ENCODE peak calls at places on chromosomes 4 and X, in nine cellular contexts. A is fibroblast of mammary gland, N is left lung, W is uterus, B is mammary epithelial cell, Q is fibroblast of lung, E is left ventricle myocardium inferior, X is IMR-90, R is mesendoderm. I is an unnamed sample.

GRCh38 chrX:140250363-140250762 is 254.5 kb downstream of the SOX3 start:
- DNase-seq in B (no peak), N (no peak), A (no peak), E (no peak), W (no peak), R (no peak), Q (no peak), X (no peak), I (no peak)

GRCh38 chr4:141352775-141353544 is 132.3 kb downstream of the ZNF330 start:
- DNase-seq in B (peak), Q (peak), N (no peak), E (no peak), X (peak), W (no peak), A (peak), R (peak), I (no peak)

GRCh38 chrX:114615765-114616164 is 31.9 kb downstream of the HTR2C start:
- DNase-seq in X (no peak), Q (peak), R (no peak), W (no peak), E (no peak), B (no peak), N (no peak), A (peak), I (no peak)

GRCh38 chr4:150302553-150302952 is 224.3 kb downstream of the DCLK2 start:
- DNase-seq in A (peak), Q (peak), B (peak), E (no peak), W (no peak), N (no peak), X (peak), R (peak), I (no peak)

GRCh38 chr4:185464184-185464583 is 7.3 kb downstream of the CCDC110 start:
- DNase-seq in B (no peak), E (no peak), R (peak), N (no peak), X (no peak), A (no peak), W (no peak), Q (no peak), I (no peak)

GRCh38 chr4:133151301-133151680 is 2.2 kb downstream of the PCDH10 start:
- DNase-seq in X (no peak), A (no peak), R (peak), W (no peak), N (no peak), Q (peak), B (no peak), E (no peak), I (no peak)

GRCh38 chr4:71266090-71266794 is 72.6 kb upstream of the SLC4A4 start:
- DNase-seq in R (no peak), E (no peak), X (peak), N (no peak), Q (peak), A (peak), W (no peak), B (no peak), I (no peak)

GRCh38 chr4:76256032-76256431 is 4.5 kb downstream of the FAM47E start:
- DNase-seq in W (no peak), A (no peak), Q (no peak), R (no peak), E (no peak), N (no peak), X (no peak), B (no peak), I (no peak)

GRCh38 chr4:54498661-54499111 is 159.1 kb upstream of the KIT start:
- DNase-seq in E (no peak), W (no peak), X (peak), R (peak), N (no peak), Q (peak), B (peak), A (peak), I (no peak)

GRCh38 chrX:120334137-120334536 is 22.9 kb upstream of the TMEM255A start:
- DNase-seq in X (no peak), E (no peak), R (peak), Q (no peak), N (no peak), W (no peak), A (no peak), B (no peak), I (no peak)

GRCh38 chr4:99207911-99208718 is 10.9 kb downstream of the ADH6 start:
- DNase-seq in X (peak), Q (peak), A (peak), E (no peak), N (no peak), W (no peak), R (no peak), B (no peak), I (no peak)

GRCh38 chr4:28427306-28428085 is 1566.9 kb downstream of the STIM2 start:
- DNase-seq in R (no peak), N (no peak), A (no peak), X (no peak), B (no peak), W (no peak), E (no peak), Q (no peak), I (no peak)

GRCh38 chrX:45745479-45745878 is 544.8 kb upstream of the DIPK2B start:
- DNase-seq in A (peak), W (no peak), Q (peak), B (no peak), N (no peak), X (no peak), E (no peak), R (no peak), I (no peak)

GRCh38 chr4:82629238-82630000 is 67.6 kb upstream of the TMEM150C start:
- DNase-seq in E (no peak), N (no peak), A (peak), X (peak), R (peak), B (peak), Q (no peak), W (no peak), I (no peak)

GRCh38 chrX:21943460-21944135 is 3.1 kb downstream of the SMS start:
- DNase-seq in Q (peak), A (peak), X (peak), N (no peak), E (no peak), B (peak), W (no peak), R (no peak), I (no peak)

GRCh38 chr4:88255111-88255510 is 29.2 kb downstream of the PPM1K start:
- DNase-seq in R (no peak), N (no peak), X (no peak), W (no peak), B (no peak), Q (no peak), E (no peak), A (no peak), I (no peak)

GRCh38 chr4:78704981-78705757 is 71.0 kb upstream of the BMP2K start:
- DNase-seq in Q (peak), W (no peak), N (no peak), X (peak), R (no peak), B (peak), E (no peak), A (peak), I (no peak)

GRCh38 chrX:10106801-10107200 is 50.0 kb upstream of the CLCN4 start:
- DNase-seq in E (no peak), W (no peak), Q (no peak), A (no peak), B (no peak), X (no peak), N (no peak), R (no peak), I (no peak)

GRCh38 chr4:72843466-72843865 is 226.1 kb downstream of the COX18 start:
- DNase-seq in E (no peak), Q (peak), B (no peak), W (no peak), R (no peak), X (no peak), N (no peak), A (no peak), I (no peak)

GRCh38 chrX:123817288-123817894 is 42.5 kb upstream of the XIAP start:
- DNase-seq in B (no peak), X (no peak), W (no peak), A (no peak), R (no peak), Q (no peak), N (no peak), E (no peak), I (no peak)

GRCh38 chrX:136202889-136203288 is 48.3 kb downstream of the MAP7D3 start:
- DNase-seq in X (peak), R (no peak), A (peak), W (no peak), N (no peak), B (no peak), Q (peak), E (no peak), I (no peak)

GRCh38 chrX:102154900-102155805 is 624 bp downstream of the BEX5 start:
- DNase-seq in Q (no peak), X (no peak), B (no peak), E (no peak), R (peak), N (no peak), W (peak), A (no peak), I (peak)

GRCh38 chr4:113901994-113902787 is 77.3 kb downstream of the ARSJ start:
- DNase-seq in N (peak), Q (no peak), E (no peak), X (no peak), A (no peak), W (no peak), B (no peak), R (peak), I (peak)

GRCh38 chr4:25113915-25114904 is 46.0 kb downstream of the SEPSECS start:
- DNase-seq in N (no peak), X (peak), R (no peak), A (peak), Q (peak), E (no peak), W (no peak), B (peak), I (no peak)

GRCh38 chr4:11650801-11651596 is 222.3 kb upstream of the HS3ST1 start:
- DNase-seq in R (no peak), E (no peak), W (no peak), A (peak), Q (peak), B (no peak), N (no peak), X (peak), I (no peak)

GRCh38 chrX:19739683-19740082 is 147.7 kb downstream of the SH3KBP1 start:
- DNase-seq in B (peak), E (peak), N (no peak), X (peak), W (peak), A (peak), R (peak), Q (peak), I (peak)

GRCh38 chrX:40152706-40153334 is 55.1 kb upstream of the BCOR start:
- DNase-seq in W (no peak), Q (no peak), A (no peak), E (peak), X (no peak), B (no peak), N (no peak), R (peak), I (peak)

GRCh38 chrX:40153335-40154221 is 55.8 kb upstream of the BCOR start:
- DNase-seq in B (no peak), R (peak), Q (no peak), A (no peak), E (peak), N (no peak), X (no peak), W (no peak), I (no peak)

GRCh38 chrX:40150503-40150902 is 52.7 kb upstream of the BCOR start:
- DNase-seq in Q (no peak), N (no peak), W (no peak), R (no peak), A (no peak), E (no peak), X (no peak), B (no peak), I (no peak)

GRCh38 chrX:40151211-40152172 is 53.7 kb upstream of the BCOR start:
- DNase-seq in E (no peak), R (peak), B (no peak), W (no peak), N (no peak), A (no peak), X (no peak), Q (no peak), I (no peak)

GRCh38 chrX:40152173-40152705 is 54.5 kb upstream of the BCOR start:
- DNase-seq in W (no peak), R (peak), A (no peak), B (no peak), E (no peak), X (no peak), N (no peak), Q (no peak), I (peak)
- H3K4me3 ChIP-seq in W (peak), R (no peak), A (no peak), B (no peak), E (peak), X (no peak), N (peak), Q (peak), I (peak)

GRCh38 chrX:37888010-37888409 is 40.6 kb upstream of the DYNLT3 start:
- DNase-seq in N (no peak), X (no peak), W (no peak), Q (no peak), R (no peak), E (no peak), A (no peak), B (no peak), I (no peak)
- H3K4me3 ChIP-seq in N (no peak), X (no peak), W (no peak), Q (no peak), R (no peak), E (no peak), A (no peak), B (no peak), I (no peak)

DNA sequence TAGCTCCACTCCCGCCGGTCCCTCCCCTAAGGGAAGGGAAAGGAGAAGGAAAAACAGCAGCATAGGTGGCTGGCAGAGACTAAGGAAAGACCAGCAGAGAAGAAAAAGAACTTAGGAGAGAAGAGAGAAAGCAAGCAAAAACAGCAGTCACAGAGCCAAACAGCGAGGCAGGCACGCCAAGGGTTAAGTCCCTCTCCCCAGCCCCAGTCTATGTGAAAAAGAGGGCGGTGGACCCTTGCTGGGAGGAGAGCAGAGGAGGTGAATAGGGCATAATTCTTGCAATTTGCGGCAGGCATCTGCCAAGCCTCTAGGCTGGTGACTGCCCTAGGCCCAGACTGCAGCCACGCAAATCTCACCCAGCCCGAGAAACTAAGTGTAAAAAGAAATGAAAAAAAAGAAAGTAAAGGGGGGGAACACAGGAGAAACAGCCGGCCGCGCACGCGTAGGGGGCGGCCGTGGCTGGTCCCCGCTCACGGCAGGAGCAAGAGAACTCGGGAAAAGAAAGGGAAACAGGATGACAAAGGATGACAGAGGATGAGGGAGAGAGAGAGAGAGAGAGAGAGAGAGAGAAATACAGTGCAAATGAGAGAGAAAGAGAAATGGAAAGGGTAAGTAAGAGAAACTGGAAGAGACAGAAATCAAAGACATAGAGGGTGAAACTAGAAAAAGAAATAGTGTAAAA is 48.6 kb downstream of the MAGEA9 start:
- DNase-seq in Q (peak), E (no peak), N (no peak), B (peak), W (no peak), R (peak), A (peak), X (peak), I (peak)
- H3K4me3 ChIP-seq in Q (peak), E (peak), N (no peak), B (peak), W (peak), R (no peak), A (peak), X (peak), I (peak)

DNA sequence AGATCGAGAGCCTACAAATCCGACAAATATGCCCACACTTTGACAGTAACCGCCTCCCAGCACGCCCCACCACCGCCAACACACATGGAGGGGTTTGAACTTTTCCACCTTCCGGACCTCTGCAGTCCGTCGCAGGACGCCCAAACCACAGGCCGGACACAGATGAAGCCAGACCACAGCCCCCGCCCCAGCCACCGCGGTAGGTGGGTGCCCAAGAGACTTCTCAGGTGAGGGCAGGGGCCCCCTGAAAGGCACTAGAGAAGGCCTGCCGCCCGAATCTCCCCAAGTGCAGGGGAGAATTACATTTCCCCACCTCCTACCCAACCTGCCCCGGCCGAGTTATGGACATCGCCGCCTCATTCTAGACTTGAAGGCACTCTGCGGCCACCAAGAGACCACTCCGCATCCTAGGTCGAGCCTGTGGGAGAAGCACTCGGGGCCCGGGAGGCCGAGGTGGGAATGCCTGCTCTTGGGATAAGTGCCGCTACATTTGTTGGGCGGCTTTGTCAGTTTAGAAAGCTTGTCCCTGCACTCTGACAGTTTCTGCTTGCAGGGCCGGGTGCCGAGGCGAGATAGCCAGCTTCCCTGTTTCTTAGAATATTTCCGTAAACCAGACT is 21.5 kb downstream of the HAND2 start:
- DNase-seq in A (no peak), Q (no peak), R (peak), E (no peak), N (no peak), W (peak), B (no peak), X (no peak), I (no peak)
- H3K4me3 ChIP-seq in A (no peak), Q (no peak), R (no peak), E (peak), N (no peak), W (no peak), B (no peak), X (no peak), I (peak)

DNA sequence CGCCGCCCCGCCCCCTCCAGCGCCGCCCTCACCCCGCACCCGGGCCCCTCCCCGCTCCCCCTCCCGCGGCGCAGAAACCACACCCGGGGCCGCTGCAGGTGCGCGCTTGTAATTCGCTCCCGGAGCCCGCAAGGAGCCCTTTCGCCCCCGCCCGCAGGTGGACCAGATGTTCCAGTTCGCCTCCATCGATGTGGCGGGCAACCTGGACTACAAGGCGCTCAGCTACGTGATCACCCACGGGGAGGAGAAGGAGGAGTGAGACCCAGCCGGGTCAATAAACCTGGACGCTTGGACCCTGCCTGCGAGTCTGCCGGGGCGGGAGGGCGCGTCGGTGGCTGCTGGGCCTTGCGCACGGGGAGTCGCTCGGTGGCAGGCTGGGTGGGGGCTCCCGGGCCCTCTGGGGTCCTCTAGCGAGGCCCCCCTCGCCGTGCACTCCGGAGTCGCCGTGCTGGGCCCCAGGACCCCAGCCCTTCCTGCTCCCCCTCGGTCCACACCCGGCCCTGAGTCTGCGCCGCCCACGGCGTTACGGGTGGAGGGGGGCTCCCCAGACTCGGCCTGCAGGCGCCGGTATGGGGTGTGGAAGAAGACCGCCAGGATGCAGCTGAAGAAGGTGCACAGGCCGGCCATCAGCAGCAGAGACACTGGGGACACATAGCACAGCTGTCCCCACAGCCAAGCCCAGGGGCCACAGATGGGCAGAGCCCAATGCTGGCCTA is 7.1 kb downstream of the SLC49A3 start:
- DNase-seq in N (no peak), R (no peak), E (no peak), A (no peak), B (no peak), X (no peak), Q (no peak), W (no peak), I (peak)
- H3K4me3 ChIP-seq in N (no peak), R (no peak), E (no peak), A (no peak), B (peak), X (no peak), Q (no peak), W (no peak), I (no peak)

DNA sequence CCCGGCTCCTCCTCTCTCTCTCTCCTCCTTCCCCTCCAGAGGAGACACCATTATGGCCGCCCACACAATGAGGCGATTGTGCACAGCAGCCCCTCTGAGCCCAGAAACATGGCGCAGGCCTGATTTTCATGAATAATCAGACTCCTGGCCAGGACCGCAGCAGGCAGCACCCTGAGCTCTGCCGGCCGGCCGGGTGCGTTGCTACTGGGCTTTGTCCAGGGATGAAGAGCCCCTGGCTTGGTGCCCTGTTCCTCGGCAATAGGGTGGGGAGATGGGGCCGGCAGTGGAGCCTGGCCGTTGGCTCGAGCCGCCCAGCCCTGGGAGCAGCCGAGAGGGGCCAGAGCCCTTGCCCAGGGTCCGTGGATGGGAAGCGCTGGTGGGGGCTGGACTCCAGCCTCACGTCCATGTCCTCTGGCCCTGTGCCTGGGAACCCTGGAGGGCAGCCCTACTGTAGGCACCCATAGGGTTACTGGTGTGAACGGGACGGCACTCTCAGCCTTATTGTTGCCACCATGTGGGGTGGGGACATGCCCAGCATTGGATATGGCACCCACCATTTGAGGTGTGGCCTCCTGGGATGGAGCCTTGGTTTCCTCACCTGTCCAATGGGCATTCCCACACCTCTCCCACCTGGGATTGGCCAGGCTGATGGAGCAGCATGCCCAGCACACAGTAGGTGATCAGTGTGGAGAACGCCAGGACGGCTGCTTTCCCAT is 103.0 kb downstream of the SORCS2 start:
- DNase-seq in X (no peak), R (no peak), A (peak), W (peak), N (peak), Q (peak), E (peak), B (no peak), I (no peak)
- H3K4me3 ChIP-seq in X (no peak), R (no peak), A (no peak), W (no peak), N (no peak), Q (no peak), E (peak), B (no peak), I (no peak)